ENCODE peak calls at places on chromosomes 11 and 22, in eight cellular contexts. Q is T follicular helper cell, H is EL, S is nucleus accumbens, U is endothelial cell, E is fibroblast of pulmonary artery, N is PC-3, I is germinal center. L is an unnamed sample.

GRCh38 chr11:107591446-107592236 is 694 bp downstream of the ELMOD1 start:
- DNase-seq in I (peak), H (peak), U (peak), E (no peak), Q (no peak), N (peak), S (no peak), L (peak)

GRCh38 chr22:19463491-19464469 is 15.2 kb downstream of the UFD1 start:
- DNase-seq in U (no peak), H (peak), Q (no peak), S (no peak), E (no peak), N (no peak), I (no peak), L (no peak)

GRCh38 chr22:24053481-24054226 is 42.5 kb downstream of the CABIN1 start:
- DNase-seq in I (peak), N (no peak), U (no peak), H (peak), S (no peak), Q (no peak), E (no peak), L (no peak)

GRCh38 chr11:97742717-97743116 is 1278.0 kb upstream of the CNTN5 start:
- DNase-seq in N (no peak), E (peak), Q (no peak), U (no peak), H (no peak), I (no peak), S (no peak), L (peak)

GRCh38 chr22:41445171-41446056 is 1.2 kb downstream of the TOB2 start:
- DNase-seq in I (no peak), N (peak), Q (no peak), E (peak), H (peak), S (no peak), U (peak), L (peak)

GRCh38 chr11:95231881-95232605 is 1.0 kb upstream of the SESN3 start:
- DNase-seq in N (no peak), I (peak), E (peak), H (no peak), U (peak), Q (peak), S (peak), L (peak)

GRCh38 chr22:37225481-37225880 is 13.2 kb upstream of the SSTR3 start:
- DNase-seq in E (no peak), U (no peak), S (no peak), Q (no peak), N (no peak), H (no peak), I (no peak), L (no peak)

GRCh38 chr22:50482107-50483074 is 1.0 kb downstream of the ADM2 start:
- DNase-seq in I (no peak), E (no peak), Q (no peak), H (no peak), N (no peak), U (no peak), S (no peak), L (no peak)

GRCh38 chr11:134579709-134580634 is 167.9 kb upstream of the B3GAT1 start:
- DNase-seq in E (no peak), S (no peak), I (no peak), Q (no peak), U (no peak), H (no peak), N (no peak), L (no peak)

GRCh38 chr22:43814264-43814663 is 2.2 kb upstream of the EFCAB6 start:
- DNase-seq in I (no peak), U (no peak), S (no peak), Q (no peak), H (no peak), E (no peak), N (no peak), L (no peak)

GRCh38 chr11:111565111-111565720 is 24.7 kb downstream of the LAYN start:
- DNase-seq in N (peak), E (peak), Q (peak), S (no peak), I (peak), U (peak), H (peak), L (peak)

GRCh38 chr11:72433455-72434061 is 773 bp downstream of the CLPB start:
- DNase-seq in Q (no peak), E (no peak), S (no peak), H (no peak), I (no peak), U (no peak), N (peak), L (no peak)

GRCh38 chr22:42927966-42928365 is 70.9 kb upstream of the ARFGAP3 start:
- DNase-seq in E (no peak), N (no peak), Q (no peak), I (no peak), S (no peak), H (no peak), U (no peak), L (no peak)

GRCh38 chr11:89736566-89736965 is 26.5 kb downstream of the TRIM77 start:
- DNase-seq in H (no peak), E (no peak), I (no peak), Q (no peak), S (no peak), N (peak), U (no peak), L (peak)

GRCh38 chr22:38172489-38173155 is 9.0 kb downstream of the PLA2G6 start:
- DNase-seq in I (no peak), U (peak), E (peak), H (no peak), S (peak), N (peak), Q (no peak), L (peak)

GRCh38 chr22:42336527-42337227 is 66.2 kb upstream of the TCF20 start:
- DNase-seq in E (no peak), H (peak), S (no peak), N (no peak), Q (no peak), I (no peak), U (no peak), L (peak)

GRCh38 chr11:14578551-14578956 is 58.4 kb upstream of the PSMA1 start:
- DNase-seq in H (peak), E (peak), N (peak), I (peak), S (no peak), U (peak), Q (peak), L (peak)

GRCh38 chr22:49764151-49764581 is 63.5 kb downstream of the BRD1 start:
- DNase-seq in E (no peak), S (no peak), H (peak), I (no peak), U (no peak), N (no peak), Q (no peak), L (no peak)

GRCh38 chr11:33861911-33862310 is 30.0 kb downstream of the LMO2 start:
- DNase-seq in Q (no peak), U (no peak), N (no peak), S (no peak), E (no peak), H (no peak), I (no peak), L (no peak)

GRCh38 chr11:3722100-3722499 is 50.9 kb upstream of the CHRNA10 start:
- DNase-seq in Q (no peak), H (no peak), I (no peak), N (no peak), U (no peak), S (no peak), E (no peak), L (no peak)

GRCh38 chr11:21723681-21724080 is 469.2 kb upstream of the ANO5 start:
- DNase-seq in Q (no peak), E (no peak), I (no peak), N (no peak), S (no peak), U (no peak), H (no peak), L (no peak)